ENCODE peak calls at places on chromosomes 13 and 19, in five cellular contexts. Z, I, Y, B and W are unnamed samples.

GRCh38 chr13:98174995-98175394 is 2.1 kb downstream of the RNF113B start:
- DNase-seq in I (no peak), B (no peak), Z (no peak), Y (no peak), W (no peak)

GRCh38 chr13:68199271-68199670 is 969.1 kb upstream of the PCDH9 start:
- DNase-seq in Z (no peak), I (no peak), Y (no peak), B (no peak), W (no peak)

GRCh38 chr13:28489536-28489935 is 5.4 kb downstream of the FLT1 start:
- DNase-seq in I (no peak), Y (no peak), Z (no peak), B (no peak), W (no peak)

GRCh38 chr19:2523630-2524311 is 47.8 kb downstream of the GADD45B start:
- DNase-seq in Z (no peak), I (peak), Y (no peak), B (no peak), W (no peak)

GRCh38 chr13:34967851-34968562 is 25.9 kb downstream of the NBEA start:
- DNase-seq in Y (no peak), Z (no peak), I (no peak), B (no peak), W (no peak)

GRCh38 chr13:64633948-64634347 is 2596.2 kb downstream of the PCDH9 start:
- DNase-seq in Z (no peak), B (no peak), Y (no peak), I (no peak), W (no peak)

GRCh38 chr19:29514525-29515232 is 11.1 kb upstream of the VSTM2B start:
- DNase-seq in I (no peak), Y (no peak), B (no peak), Z (no peak), W (no peak)

GRCh38 chr13:54972838-54973237 is 1944.2 kb downstream of the OLFM4 start:
- DNase-seq in I (no peak), Y (no peak), Z (no peak), B (no peak), W (no peak)

GRCh38 chr19:28705008-28705407 is 507.9 kb downstream of the UQCRFS1 start:
- DNase-seq in Z (no peak), B (no peak), Y (peak), I (peak), W (no peak)

GRCh38 chr19:53808710-53809125 is 15.4 kb downstream of the NLRP12 start:
- DNase-seq in B (no peak), Z (peak), Y (no peak), I (peak), W (no peak)

GRCh38 chr13:27960362-27961226 is 8.5 kb downstream of the CDX2 start:
- DNase-seq in I (peak), B (no peak), Z (peak), Y (no peak), W (no peak)

GRCh38 chr13:109818136-109818535 is 31.8 kb upstream of the IRS2 start:
- DNase-seq in B (no peak), I (no peak), Y (no peak), Z (no peak), W (no peak)

GRCh38 chr13:19862511-19863313 is 737 bp downstream of the ZMYM5 start:
- DNase-seq in Z (no peak), I (no peak), Y (no peak), B (peak), W (peak)

GRCh38 chr13:40315416-40316064 is 350.9 kb downstream of the FOXO1 start:
- DNase-seq in B (no peak), I (no peak), Z (no peak), Y (no peak), W (no peak)

GRCh38 chr13:106373304-106373988 is 162.0 kb downstream of the EFNB2 start:
- DNase-seq in I (no peak), Z (no peak), B (no peak), Y (no peak), W (no peak)

GRCh38 chr19:38691938-38692457 is 44.5 kb downstream of the ACTN4 start:
- DNase-seq in Y (peak), Z (no peak), I (no peak), B (peak), W (no peak)

GRCh38 chr19:12156254-12157058 is at the start of gene ZNF625:
- DNase-seq in I (no peak), Y (peak), B (peak), Z (peak), W (peak)

GRCh38 chr19:16435238-16435911 is 36.4 kb downstream of the EPS15L1 start:
- DNase-seq in Z (no peak), I (no peak), B (peak), Y (peak), W (peak)

GRCh38 chr19:42286349-42287016 is 15.4 kb upstream of the PRR19 start:
- DNase-seq in I (no peak), Z (no peak), B (no peak), Y (no peak), W (no peak)

GRCh38 chr19:39916851-39917396 is 17.5 kb downstream of the FCGBP start:
- DNase-seq in Y (no peak), B (no peak), I (no peak), Z (no peak), W (no peak)

GRCh38 chr13:32278456-32278855 is 36.7 kb downstream of the ZAR1L start:
- DNase-seq in B (no peak), I (no peak), Y (peak), Z (no peak), W (no peak)

GRCh38 chr13:43279696-43280095 is 256.3 kb downstream of the DNAJC15 start:
- DNase-seq in I (no peak), B (no peak), Z (no peak), Y (no peak), W (no peak)

GRCh38 chr19:16850133-16850532 is 20.9 kb downstream of the SIN3B start:
- DNase-seq in Y (peak), I (no peak), B (no peak), Z (no peak), W (no peak)

GRCh38 chr13:72536668-72537399 is 190.6 kb downstream of the MZT1 start:
- DNase-seq in Y (no peak), Z (no peak), B (no peak), I (no peak), W (no peak)

GRCh38 chr13:31675521-31675953 is 63.8 kb upstream of the RXFP2 start:
- DNase-seq in Z (no peak), I (no peak), B (no peak), Y (no peak), W (no peak)

GRCh38 chr13:25069236-25069635 is 26.7 kb upstream of the PABPC3 start:
- DNase-seq in Y (no peak), I (no peak), Z (no peak), B (no peak), W (no peak)

GRCh38 chr13:25683056-25683455 is 311.3 kb downstream of the ATP8A2 start:
- DNase-seq in Y (no peak), Z (no peak), I (no peak), B (no peak), W (no peak)

GRCh38 chr19:30268601-30269000 is 103.6 kb upstream of the ZNF536 start:
- DNase-seq in Z (no peak), B (no peak), I (no peak), Y (no peak), W (no peak)

GRCh38 chr13:33816912-33817311 is 1.0 kb upstream of the RFC3 start:
- DNase-seq in I (no peak), B (no peak), Y (no peak), Z (no peak), W (no peak)

GRCh38 chr19:50428768-50429463 is 3.8 kb upstream of the MYBPC2 start:
- DNase-seq in Z (no peak), I (no peak), B (no peak), Y (no peak), W (no peak)

GRCh38 chr19:50425581-50425980 is 6.8 kb downstream of the SPIB start:
- DNase-seq in Y (no peak), Z (no peak), I (no peak), B (no peak), W (no peak)

GRCh38 chr19:50430888-50431342 is 1.8 kb upstream of the MYBPC2 start:
- DNase-seq in Z (no peak), I (no peak), Y (no peak), B (no peak), W (no peak)

GRCh38 chr19:50427318-50427925 is 5.3 kb upstream of the MYBPC2 start:
- DNase-seq in Y (no peak), I (no peak), Z (no peak), B (no peak), W (no peak)

GRCh38 chr19:50427997-50428425 is 4.7 kb upstream of the MYBPC2 start:
- DNase-seq in Y (peak), Z (no peak), B (peak), I (no peak), W (no peak)
- TF ChIP-seq CTCF in Y (no peak), Z (no peak), B (no peak), I (no peak), W (no peak)

DNA sequence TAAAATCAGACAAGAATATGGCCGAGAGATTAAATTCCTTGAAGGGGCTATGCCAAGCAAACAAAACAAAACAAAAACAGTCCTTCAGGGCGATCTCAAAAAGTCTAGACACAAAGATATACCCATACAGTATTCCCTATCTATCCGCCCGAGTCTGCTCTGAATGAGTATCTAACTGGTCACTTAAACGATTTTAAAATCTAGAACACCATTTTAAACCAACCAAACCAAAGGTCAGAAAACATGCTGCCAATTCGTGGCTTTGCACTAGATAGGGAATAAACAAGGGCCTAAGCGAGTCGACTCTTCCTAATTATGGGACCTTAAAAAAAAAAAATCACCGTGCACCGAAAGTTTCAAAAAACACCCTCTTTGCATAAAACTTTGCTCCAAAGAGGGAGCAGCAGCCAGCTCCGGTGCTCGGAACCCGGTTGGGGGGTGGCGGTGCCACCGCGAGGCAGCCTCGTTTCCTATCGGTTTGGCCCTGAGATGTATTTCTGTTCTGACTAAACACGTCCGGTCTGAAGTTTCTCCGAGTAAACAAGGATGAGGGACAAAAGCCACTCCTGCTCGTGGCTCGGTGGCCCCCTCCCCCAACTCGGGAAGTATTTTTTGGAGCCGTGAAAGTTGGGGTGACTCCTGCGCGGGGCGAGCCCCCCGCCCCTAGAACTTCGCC is 1.8 kb downstream of the HMGB1 start:
- DNase-seq in I (no peak), Y (no peak), B (peak), Z (peak), W (no peak)
- TF ChIP-seq CTCF in I (no peak), Y (no peak), B (no peak), Z (no peak), W (no peak)

GRCh38 chr13:21034602-21035190 is 26.7 kb downstream of the LATS2 start:
- DNase-seq in I (no peak), B (peak), Y (no peak), Z (peak), W (no peak)
- TF ChIP-seq CTCF in I (no peak), B (no peak), Y (no peak), Z (no peak), W (no peak)

GRCh38 chr13:78689011-78689410 is 30.1 kb upstream of the OBI1 start:
- DNase-seq in Z (no peak), B (no peak), I (no peak), Y (no peak), W (no peak)
- TF ChIP-seq CTCF in Z (no peak), B (no peak), I (no peak), Y (no peak), W (no peak)

GRCh38 chr13:95698047-95698749 is 21.3 kb downstream of the DNAJC3 start:
- DNase-seq in B (no peak), I (no peak), Y (no peak), Z (no peak), W (no peak)
- TF ChIP-seq CTCF in B (no peak), I (no peak), Y (peak), Z (peak), W (peak)